ENCODE peak calls at places on chromosome 21, in four cellular contexts. Z, M, O and U are unnamed samples. For H3K4me1, the result is how much of the 10 kb centered on the place peaks cover.

GRCh38 chr21:33231526-33231925 is 1.8 kb downstream of the IFNAR2 start:
- DNase-seq in Z (no peak), M (no peak), O (no peak), U (no peak)

GRCh38 chr21:33496345-33496744 is 4.8 kb upstream of the DNAJC28 start:
- DNase-seq in Z (no peak), M (no peak), O (no peak), U (no peak)

GRCh38 chr21:18245493-18245967 is 897 bp downstream of the CHODL start:
- DNase-seq in Z (no peak), M (peak), O (no peak), U (no peak)

GRCh38 chr21:31489014-31489413 is 145.0 kb upstream of the TIAM1 start:
- DNase-seq in Z (no peak), M (no peak), O (no peak), U (no peak)

GRCh38 chr21:44778983-44779382 is 22.6 kb downstream of the UBE2G2 start:
- DNase-seq in Z (no peak), M (no peak), O (no peak), U (no peak)

GRCh38 chr21:44618909-44619308 is 7.0 kb downstream of the KRTAP10-8 start:
- DNase-seq in Z (no peak), M (no peak), O (no peak), U (no peak)

GRCh38 chr21:45533731-45534571 is 8.3 kb downstream of the SLC19A1 start:
- DNase-seq in Z (no peak), M (peak), O (peak), U (no peak)

GRCh38 chr21:46003575-46004007 is 22.0 kb downstream of the COL6A1 start:
- DNase-seq in Z (no peak), M (peak), O (peak), U (no peak)

GRCh38 chr21:45411810-45412206 is 6.8 kb downstream of the COL18A1 start:
- DNase-seq in Z (no peak), M (peak), O (peak), U (no peak)

GRCh38 chr21:32372755-32373154 is 20.1 kb downstream of the URB1 start:
- DNase-seq in Z (no peak), M (no peak), O (no peak), U (no peak)

GRCh38 chr21:44780140-44780508 is 21.5 kb downstream of the UBE2G2 start:
- DNase-seq in Z (no peak), M (no peak), O (no peak), U (no peak)

GRCh38 chr21:17802568-17802967 is 16.6 kb downstream of the C21orf91 start:
- DNase-seq in Z (peak), M (no peak), O (no peak), U (no peak)

GRCh38 chr21:45471229-45472052 is 66.5 kb downstream of the COL18A1 start:
- DNase-seq in Z (peak), M (peak), O (peak), U (no peak)

GRCh38 chr21:37531402-37532042 is 164.9 kb downstream of the DYRK1A start:
- DNase-seq in Z (peak), M (peak), O (peak), U (no peak)

GRCh38 chr21:19523731-19524130 is 1120.1 kb upstream of the TMPRSS15 start:
- DNase-seq in Z (no peak), M (no peak), O (no peak), U (no peak)

GRCh38 chr21:15494481-15494880 is 235.3 kb upstream of the USP25 start:
- DNase-seq in Z (no peak), M (no peak), O (no peak), U (no peak)

GRCh38 chr21:45293726-45294401 is 6.2 kb upstream of the POFUT2 start:
- DNase-seq in Z (no peak), M (peak), O (no peak), U (peak)

GRCh38 chr21:44295163-44295601 is 4.7 kb upstream of the PFKL start:
- DNase-seq in Z (no peak), M (no peak), O (peak), U (no peak)

DNA sequence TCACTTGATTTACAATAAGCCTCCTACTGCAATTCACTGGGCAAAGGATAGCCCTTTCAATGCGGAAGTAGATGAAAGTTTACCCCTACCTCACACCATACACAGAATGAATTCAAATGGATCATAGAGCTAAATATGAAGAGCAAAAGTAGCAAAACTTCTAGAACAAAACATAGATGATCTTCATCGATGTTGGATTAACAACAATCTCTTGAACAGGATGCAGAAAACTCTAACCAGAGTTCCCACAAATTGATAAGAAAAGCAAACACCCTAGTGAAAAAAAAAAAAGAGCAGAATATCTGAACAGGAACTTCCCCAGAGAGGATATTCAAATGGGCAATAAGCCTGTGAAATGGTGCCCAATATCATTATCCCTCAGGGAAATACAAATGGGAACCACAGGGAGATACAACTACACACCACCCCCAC is 1.9 kb upstream of the UBASH3A start:
- DNase-seq in Z (no peak), M (no peak), O (no peak), U (no peak)
- H3K4me1 ChIP-seq in Z (under half), M (under half), O (under half), U (under half)

GRCh38 chr21:41371698-41372030 is 9.8 kb downstream of the MX2 start:
- DNase-seq in Z (no peak), M (no peak), O (no peak), U (no peak)
- H3K4me3 ChIP-seq in Z (no peak), M (no peak), O (no peak), U (no peak)

GRCh38 chr21:38909929-38910328 is 104.2 kb downstream of the ETS2 start:
- DNase-seq in Z (no peak), M (no peak), O (no peak), U (no peak)
- H3K4me1 ChIP-seq in Z (under half), M (half or more), O (under half), U (under half)

GRCh38 chr21:26844258-26845065 is 747 bp downstream of the ADAMTS1 start:
- DNase-seq in Z (peak), M (peak), O (peak), U (peak)
- H3K4me3 ChIP-seq in Z (peak), M (peak), O (peak), U (peak)

GRCh38 chr21:35025206-35026152 is 23.6 kb downstream of the RUNX1 start:
- DNase-seq in Z (no peak), M (no peak), O (no peak), U (no peak)

GRCh38 chr21:35026153-35026499 is 23.0 kb downstream of the RUNX1 start:
- DNase-seq in Z (no peak), M (no peak), O (no peak), U (no peak)

GRCh38 chr21:35023396-35024070 is 25.6 kb downstream of the RUNX1 start:
- DNase-seq in Z (no peak), M (no peak), O (no peak), U (no peak)

GRCh38 chr21:35024071-35024420 is 25.1 kb downstream of the RUNX1 start:
- DNase-seq in Z (no peak), M (no peak), O (no peak), U (no peak)

DNA sequence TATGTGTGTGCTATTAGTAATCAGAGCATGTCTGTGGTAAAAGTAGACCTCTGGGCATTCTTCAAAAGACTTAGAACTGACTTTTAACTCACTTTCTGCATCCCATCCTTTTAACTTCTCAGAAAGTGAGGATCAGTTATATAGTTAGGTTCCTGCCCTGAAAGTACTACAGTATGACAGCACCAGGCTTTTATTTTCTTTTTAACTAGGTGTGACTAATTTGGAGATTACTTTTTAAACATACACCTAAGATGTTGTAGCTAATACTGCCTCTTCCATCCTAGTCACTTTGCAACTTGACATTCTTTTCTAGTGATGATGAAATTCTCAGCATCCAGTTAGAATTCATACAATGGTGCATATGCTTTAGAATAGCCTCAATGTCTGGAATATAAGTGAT is 24.6 kb downstream of the RUNX1 start:
- DNase-seq in Z (no peak), M (no peak), O (no peak), U (no peak)
- H3K4me1 ChIP-seq in Z (under half), M (under half), O (under half), U (under half)

GRCh38 chr21:36241717-36242116 is 78.3 kb upstream of the MORC3 start:
- DNase-seq in Z (no peak), M (no peak), O (no peak), U (no peak)

GRCh38 chr21:36245115-36245514 is 74.9 kb upstream of the MORC3 start:
- DNase-seq in Z (no peak), M (no peak), O (no peak), U (no peak)

GRCh38 chr21:36247316-36247715 is 72.7 kb upstream of the MORC3 start:
- DNase-seq in Z (no peak), M (no peak), O (no peak), U (no peak)

GRCh38 chr21:36246080-36246631 is 73.8 kb upstream of the MORC3 start:
- DNase-seq in Z (no peak), M (no peak), O (no peak), U (no peak)

GRCh38 chr21:36245649-36246048 is 74.3 kb upstream of the MORC3 start:
- DNase-seq in Z (no peak), M (no peak), O (no peak), U (no peak)
- H3K4me3 ChIP-seq in Z (no peak), M (no peak), O (no peak), U (no peak)